ENCODE peak calls at places on chromosomes 2 and 18, in eight cellular contexts. G is lower lobe of right lung, U is right atrium auricular region, N is fibroblast of villous mesenchyme, O is astrocyte of the spinal cord, X is pancreas, Q is GM13977, D is esophagus squamous epithelium. T is an unnamed sample.

GRCh38 chr2:208509586-208509985 is 103.0 kb downstream of the PTH2R start:
- DNase-seq in G (no peak), X (no peak), Q (no peak), N (no peak), D (no peak), O (no peak), U (no peak), T (no peak)

GRCh38 chr2:135190799-135191198 is 138.7 kb downstream of the RAB3GAP1 start:
- DNase-seq in G (no peak), U (no peak), Q (no peak), D (no peak), X (no peak), O (no peak), N (no peak), T (no peak)

GRCh38 chr2:241702155-241702404 is 241 bp downstream of the ING5 start:
- DNase-seq in O (peak; percentile 77), X (peak; percentile 96), U (no peak), D (no peak), G (no peak), Q (peak; percentile 95), N (peak; percentile 86), T (peak; percentile 96)

GRCh38 chr2:27647289-27647688 is 16.1 kb downstream of the SUPT7L start:
- DNase-seq in X (no peak), G (no peak), U (no peak), N (no peak), O (peak; percentile 37), D (no peak), Q (no peak), T (no peak)

GRCh38 chr18:76686737-76687231 is 135.6 kb upstream of the ZNF236 start:
- DNase-seq in Q (peak; percentile 68), U (peak; percentile 79), G (peak; percentile 67), O (peak; percentile 68), X (no peak), N (peak; percentile 91), D (no peak), T (no peak)

GRCh38 chr2:43455735-43456642 is 139.8 kb downstream of the THADA start:
- DNase-seq in U (no peak), D (no peak), G (no peak), X (no peak), N (peak; percentile 91), Q (no peak), O (peak; percentile 94), T (no peak)

GRCh38 chr2:155223781-155224406 is 525.4 kb downstream of the KCNJ3 start:
- DNase-seq in U (no peak), N (peak; percentile 11), O (peak; percentile 19), X (no peak), D (no peak), Q (peak; percentile 20), G (no peak), T (no peak)

GRCh38 chr2:216015722-216016464 is 2.5 kb upstream of the MREG start:
- DNase-seq in G (no peak), U (no peak), D (no peak), O (no peak), Q (peak; percentile 76), N (no peak), X (no peak), T (no peak)

GRCh38 chr18:58937204-58937603 is 72.5 kb downstream of the ZNF532 start:
- DNase-seq in N (peak; percentile 83), G (no peak), D (no peak), X (no peak), O (peak; percentile 69), Q (no peak), U (no peak), T (no peak)

GRCh38 chr2:238875161-238875530 is 27.3 kb downstream of the TWIST2 start:
- DNase-seq in D (no peak), O (peak; percentile 28), X (peak; percentile 3), U (peak; percentile 62), N (peak; percentile 75), Q (no peak), G (no peak), T (no peak)

GRCh38 chr2:121285077-121285449 is at the start of gene TFCP2L1:
- DNase-seq in N (no peak), U (no peak), O (no peak), X (peak; percentile 89), Q (peak; percentile 77), G (peak; percentile 74), D (no peak), T (no peak)

GRCh38 chr2:32926708-32927084 is 20.1 kb upstream of the LTBP1 start:
- DNase-seq in Q (no peak), O (peak; percentile 53), U (no peak), N (peak; percentile 49), D (no peak), X (no peak), G (no peak), T (no peak)

GRCh38 chr2:64414736-64415435 is 39.1 kb upstream of the LGALSL start:
- DNase-seq in N (no peak), U (no peak), D (no peak), Q (no peak), G (no peak), X (no peak), O (no peak), T (no peak)

GRCh38 chr2:67067656-67068055 is 329.5 kb upstream of the ETAA1 start:
- DNase-seq in U (no peak), Q (no peak), N (no peak), X (no peak), O (no peak), G (no peak), D (no peak), T (no peak)

GRCh38 chr2:151965884-151966283 is 133.0 kb downstream of the CACNB4 start:
- DNase-seq in D (no peak), X (no peak), U (no peak), Q (no peak), N (no peak), O (no peak), G (no peak), T (no peak)

GRCh38 chr2:219228745-219229374 is 576 bp downstream of the ATG9A start:
- DNase-seq in X (no peak), N (no peak), D (no peak), Q (no peak), O (no peak), U (no peak), G (no peak), T (no peak)

GRCh38 chr2:71327916-71328315 is 3.7 kb upstream of the ZNF638 start:
- DNase-seq in N (no peak), U (no peak), Q (no peak), G (no peak), D (no peak), O (no peak), X (no peak), T (no peak)

GRCh38 chr2:148565272-148565894 is 79.2 kb upstream of the EPC2 start:
- DNase-seq in G (no peak), Q (no peak), N (peak; percentile 5), O (no peak), D (no peak), X (no peak), U (no peak), T (peak; percentile 23)

DNA sequence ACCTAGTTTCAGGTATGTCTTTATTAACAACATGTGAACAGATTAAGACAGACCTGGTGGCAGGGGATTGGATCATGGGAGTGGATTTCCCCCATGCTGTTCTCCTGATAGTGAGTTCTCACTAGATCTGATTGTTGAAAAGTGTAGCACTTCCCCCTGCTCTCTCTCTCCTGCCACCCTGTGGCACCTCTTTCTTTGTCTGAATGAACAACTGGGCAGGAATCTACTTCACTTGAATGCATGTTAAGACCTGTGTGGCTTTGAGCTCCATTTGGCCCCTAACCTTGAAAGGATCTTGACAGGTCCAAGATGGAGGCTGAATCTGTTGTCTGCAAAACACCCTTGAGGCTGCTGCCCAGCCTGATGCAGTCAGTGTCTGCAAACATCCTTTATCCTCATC is 194.4 kb downstream of the RNF144A start:
- DNase-seq in N (no peak), Q (no peak), U (no peak), O (no peak), X (no peak), D (no peak), G (no peak), T (peak; percentile 40)
- TF ChIP-seq CTCF in N (no peak), Q (no peak), U (no peak), O (peak; percentile 9), X (no peak), D (no peak), G (no peak), T (peak; percentile 31)

DNA sequence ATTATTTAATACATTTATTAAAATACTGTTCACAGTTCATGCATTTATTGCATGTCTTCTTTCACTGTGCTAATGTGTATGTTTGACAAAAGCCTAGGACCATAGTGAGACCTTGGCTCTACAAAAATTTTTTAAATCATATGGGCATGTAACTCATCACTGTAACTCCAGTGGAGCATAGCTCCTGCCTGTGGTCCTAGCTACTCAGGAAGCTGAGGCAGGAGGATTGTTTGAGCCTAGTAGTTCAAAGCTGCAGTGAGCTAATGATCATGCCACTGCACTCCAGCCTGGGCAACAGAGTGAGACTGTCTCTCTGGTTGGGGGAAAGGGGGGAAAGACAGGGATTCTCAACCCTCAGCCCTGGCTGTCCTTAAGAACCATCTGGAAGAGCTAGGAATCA is 137.8 kb downstream of the PRKCE start:
- DNase-seq in U (no peak), D (no peak), Q (no peak), X (no peak), O (no peak), G (no peak), N (no peak), T (no peak)
- TF ChIP-seq CTCF in U (no peak), D (no peak), Q (no peak), X (no peak), O (no peak), G (no peak), N (no peak), T (no peak)

GRCh38 chr2:210591663-210592062 is 35.3 kb downstream of the CPS1 start:
- DNase-seq in X (no peak), U (no peak), N (no peak), O (no peak), D (no peak), G (no peak), Q (no peak), T (no peak)

GRCh38 chr2:210593166-210593565 is 36.8 kb downstream of the CPS1 start:
- DNase-seq in D (no peak), X (no peak), G (no peak), Q (no peak), O (peak; percentile 32), N (peak; percentile 2), U (no peak), T (no peak)

GRCh38 chr2:210598219-210598618 is 41.8 kb downstream of the CPS1 start:
- DNase-seq in N (no peak), G (no peak), X (no peak), D (no peak), O (no peak), U (no peak), Q (no peak), T (no peak)

DNA sequence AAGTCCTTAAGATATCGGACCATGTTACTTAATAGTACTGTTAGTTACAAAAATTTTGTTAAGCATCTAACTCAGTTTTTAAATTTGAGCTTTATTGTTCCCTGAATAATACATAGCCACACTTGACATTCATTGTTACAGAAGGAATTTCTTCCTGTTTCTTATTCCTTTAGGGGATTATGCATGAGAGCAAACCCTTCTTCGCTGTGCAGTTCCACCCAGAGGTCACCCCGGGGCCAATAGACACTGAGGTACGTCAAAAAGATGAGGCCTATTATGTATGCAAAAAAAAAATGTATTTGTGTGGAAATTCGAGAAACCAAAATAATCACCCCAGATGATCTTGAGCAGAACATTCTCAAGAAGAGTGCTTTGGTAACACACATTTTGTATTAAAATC is 36.3 kb downstream of the CPS1 start:
- DNase-seq in N (no peak), X (no peak), G (no peak), U (no peak), D (no peak), Q (no peak), O (no peak), T (no peak)
- TF ChIP-seq CTCF in N (no peak), X (no peak), G (no peak), U (no peak), D (no peak), Q (no peak), O (no peak), T (no peak)

GRCh38 chr2:105243961-105244360 is 2.4 kb downstream of the GPR45 start:
- DNase-seq in G (no peak), N (no peak), X (no peak), Q (no peak), U (no peak), D (no peak), O (no peak), T (no peak)
- TF ChIP-seq CTCF in G (no peak), N (peak; percentile 48), X (no peak), Q (peak; percentile 18), U (no peak), D (no peak), O (peak; percentile 42), T (peak; percentile 34)

T was measured in osteocyte.